ENCODE peak calls at places on chromosomes 1 and 21, in ten cellular contexts. I, G, Z, M, K, Q, H, Y, C and F are unnamed samples.

GRCh38 chr1:226006686-226007085 is 7.5 kb upstream of the SDE2 start:
- DNase-seq in I (no peak), G (no peak), Z (no peak), M (no peak), K (no peak), Q (no peak), H (no peak), Y (no peak), C (no peak), F (no peak)

GRCh38 chr1:26538480-26539412 is 9.2 kb downstream of the RPS6KA1 start:
- DNase-seq in I (peak), G (peak), Z (no peak), M (peak), K (no peak), Q (no peak), H (no peak), Y (no peak), C (peak), F (peak)

GRCh38 chr1:88327391-88328267 is 356.4 kb upstream of the PKN2 start:
- DNase-seq in I (no peak), G (no peak), Z (no peak), M (peak), K (peak), Q (no peak), H (no peak), Y (no peak), C (peak), F (peak)

GRCh38 chr1:204584699-204585372 is 68.6 kb downstream of the MDM4 start:
- DNase-seq in I (no peak), G (no peak), Z (peak), M (no peak), K (no peak), Q (no peak), H (no peak), Y (peak), C (no peak), F (no peak)

GRCh38 chr1:12511516-12512468 is 106.2 kb downstream of the DHRS3 start:
- DNase-seq in I (no peak), G (no peak), Z (no peak), M (peak), K (no peak), Q (no peak), H (no peak), Y (no peak), C (peak), F (peak)

GRCh38 chr1:212557739-212558664 is 50.6 kb upstream of the ATF3 start:
- DNase-seq in I (no peak), G (peak), Z (no peak), M (peak), K (no peak), Q (peak), H (peak), Y (no peak), C (peak), F (peak)

GRCh38 chr1:36557041-36558000 is 74.6 kb upstream of the CSF3R start:
- DNase-seq in I (no peak), G (no peak), Z (no peak), M (no peak), K (no peak), Q (no peak), H (no peak), Y (no peak), C (no peak), F (no peak)

GRCh38 chr1:212218911-212219310 is 66.3 kb upstream of the PPP2R5A start:
- DNase-seq in I (no peak), G (no peak), Z (no peak), M (peak), K (peak), Q (no peak), H (no peak), Y (no peak), C (peak), F (peak)

GRCh38 chr1:4025752-4026151 is 125.7 kb upstream of the C1orf174 start:
- DNase-seq in I (no peak), G (peak), Z (no peak), M (no peak), K (no peak), Q (no peak), H (no peak), Y (no peak), C (no peak), F (no peak)

GRCh38 chr1:44642925-44643324 is 31.4 kb downstream of the TMEM53 start:
- DNase-seq in I (no peak), G (no peak), Z (no peak), M (no peak), K (no peak), Q (no peak), H (no peak), Y (no peak), C (no peak), F (no peak)

GRCh38 chr1:150234309-150234646 is 1.6 kb downstream of the ANP32E start:
- DNase-seq in I (no peak), G (no peak), Z (no peak), M (no peak), K (no peak), Q (no peak), H (no peak), Y (no peak), C (peak), F (no peak)

GRCh38 chr1:24112381-24113169 is 640 bp upstream of the MYOM3 start:
- DNase-seq in I (peak), G (no peak), Z (peak), M (peak), K (peak), Q (peak), H (peak), Y (peak), C (peak), F (peak)

GRCh38 chr1:244598611-244599010 is 54.3 kb upstream of the DESI2 start:
- DNase-seq in I (no peak), G (no peak), Z (no peak), M (no peak), K (no peak), Q (no peak), H (no peak), Y (no peak), C (no peak), F (no peak)

GRCh38 chr1:109314805-109315204 is 8.0 kb upstream of the MYBPHL start:
- DNase-seq in I (no peak), G (no peak), Z (no peak), M (peak), K (no peak), Q (no peak), H (no peak), Y (no peak), C (peak), F (no peak)

GRCh38 chr21:34243562-34243961 is 120.2 kb upstream of the KCNE2 start:
- DNase-seq in I (no peak), G (no peak), Z (no peak), M (peak), K (no peak), Q (no peak), H (no peak), Y (no peak), C (peak), F (peak)

GRCh38 chr1:97806996-97807395 is 113.8 kb downstream of the DPYD start:
- DNase-seq in I (no peak), G (no peak), Z (no peak), M (peak), K (peak), Q (no peak), H (no peak), Y (no peak), C (no peak), F (no peak)

GRCh38 chr21:41369915-41370839 is 8.3 kb downstream of the MX2 start:
- DNase-seq in I (peak), G (no peak), Z (peak), M (no peak), K (no peak), Q (no peak), H (peak), Y (no peak), C (no peak), F (no peak)

GRCh38 chr1:39657923-39658485 is 13.9 kb downstream of the NT5C1A start:
- DNase-seq in I (peak), G (peak), Z (peak), M (peak), K (peak), Q (no peak), H (peak), Y (peak), C (peak), F (peak)

GRCh38 chr1:115764541-115764940 is 4.0 kb downstream of the CASQ2 start:
- DNase-seq in I (no peak), G (no peak), Z (no peak), M (peak), K (no peak), Q (no peak), H (no peak), Y (no peak), C (peak), F (peak)

GRCh38 chr1:58089898-58090535 is 456.5 kb downstream of the OMA1 start:
- DNase-seq in I (no peak), G (no peak), Z (no peak), M (no peak), K (no peak), Q (no peak), H (no peak), Y (no peak), C (no peak), F (no peak)

GRCh38 chr21:42986125-42986783 is 11.9 kb downstream of the PKNOX1 start:
- DNase-seq in I (no peak), G (no peak), Z (no peak), M (no peak), K (no peak), Q (no peak), H (no peak), Y (no peak), C (no peak), F (no peak)

GRCh38 chr1:183610053-183610452 is 19.8 kb upstream of the NCF2 start:
- DNase-seq in I (no peak), G (no peak), Z (no peak), M (no peak), K (no peak), Q (no peak), H (no peak), Y (no peak), C (peak), F (peak)

GRCh38 chr1:200039849-200040479 is 12.5 kb downstream of the NR5A2 start:
- DNase-seq in I (no peak), G (no peak), Z (no peak), M (no peak), K (no peak), Q (no peak), H (no peak), Y (no peak), C (no peak), F (no peak)

GRCh38 chr1:28577738-28578536 is 14.1 kb upstream of the RAB42 start:
- DNase-seq in I (no peak), G (no peak), Z (no peak), M (no peak), K (no peak), Q (no peak), H (no peak), Y (no peak), C (no peak), F (no peak)

GRCh38 chr1:56550132-56550531 is 29.2 kb downstream of the PLPP3 start:
- DNase-seq in I (no peak), G (no peak), Z (no peak), M (no peak), K (no peak), Q (no peak), H (no peak), Y (no peak), C (no peak), F (peak)

GRCh38 chr1:47333578-47333921 is at the start of gene CMPK1:
- DNase-seq in I (peak), G (peak), Z (peak), M (peak), K (peak), Q (peak), H (peak), Y (peak), C (peak), F (peak)

GRCh38 chr1:33327587-33328325 is 6.9 kb upstream of the A3GALT2 start:
- DNase-seq in I (no peak), G (no peak), Z (no peak), M (peak), K (peak), Q (no peak), H (peak), Y (no peak), C (peak), F (peak)

GRCh38 chr1:153466908-153467307 is 6.5 kb upstream of the S100A7 start:
- DNase-seq in I (no peak), G (no peak), Z (no peak), M (peak), K (no peak), Q (no peak), H (no peak), Y (no peak), C (peak), F (peak)

GRCh38 chr1:8394456-8395321 is 76.8 kb downstream of the SLC45A1 start:
- DNase-seq in I (no peak), G (no peak), Z (no peak), M (peak), K (peak), Q (no peak), H (no peak), Y (no peak), C (peak), F (peak)

GRCh38 chr1:223423641-223424233 is 30.5 kb downstream of the CCDC185 start:
- DNase-seq in I (no peak), G (no peak), Z (no peak), M (peak), K (no peak), Q (no peak), H (no peak), Y (no peak), C (peak), F (no peak)

GRCh38 chr1:38021969-38022368 is 9.4 kb downstream of the UTP11 start:
- DNase-seq in I (no peak), G (no peak), Z (no peak), M (no peak), K (no peak), Q (no peak), H (peak), Y (no peak), C (no peak), F (no peak)

GRCh38 chr1:4931486-4931885 is 277.1 kb downstream of the AJAP1 start:
- DNase-seq in I (no peak), G (no peak), Z (peak), M (no peak), K (no peak), Q (no peak), H (no peak), Y (no peak), C (no peak), F (no peak)

GRCh38 chr1:10728595-10729410 is 67.6 kb downstream of the CASZ1 start:
- DNase-seq in I (no peak), G (no peak), Z (no peak), M (no peak), K (no peak), Q (no peak), H (no peak), Y (no peak), C (no peak), F (no peak)

GRCh38 chr1:199279107-199279506 is 640.3 kb downstream of the PTPRC start:
- DNase-seq in I (no peak), G (no peak), Z (no peak), M (peak), K (no peak), Q (no peak), H (no peak), Y (no peak), C (peak), F (peak)

GRCh38 chr1:24928631-24929090 is 1.4 kb downstream of the RUNX3 start:
- DNase-seq in I (peak), G (peak), Z (no peak), M (no peak), K (no peak), Q (no peak), H (peak), Y (no peak), C (no peak), F (no peak)

GRCh38 chr1:73673980-73674379 is 524.0 kb downstream of the LRRIQ3 start:
- DNase-seq in I (no peak), G (no peak), Z (peak), M (no peak), K (no peak), Q (no peak), H (no peak), Y (no peak), C (no peak), F (no peak)